ENCODE peak calls at places on chromosomes 7 and 10, in eight cellular contexts. One of them, this sample, is unnamed.

GRCh38 chr10:69278446-69278963 is at the start of gene HK1:
- DNase-seq in mesendoderm: peak; percentile 90
- DNase-seq in effector memory CD4-positive, alpha-beta T cell: no peak
- DNase-seq in lower lobe of right lung: no peak
- DNase-seq in stomach: no peak
- DNase-seq in CD8-positive, alpha-beta T cell: no peak
- DNase-seq in endothelial cell of umbilical vein: peak; percentile 53
- DNase-seq in GM23248: peak; percentile 0
- DNase-seq in this sample: no peak

GRCh38 chr7:14892961-14893360 is 9.6 kb downstream of the DGKB start:
- DNase-seq in mesendoderm: no peak
- DNase-seq in effector memory CD4-positive, alpha-beta T cell: no peak
- DNase-seq in lower lobe of right lung: no peak
- DNase-seq in stomach: no peak
- DNase-seq in CD8-positive, alpha-beta T cell: no peak
- DNase-seq in endothelial cell of umbilical vein: peak; percentile 4
- DNase-seq in GM23248: peak; percentile 31
- DNase-seq in this sample: no peak

GRCh38 chr10:100830728-100831110 is 82.0 kb upstream of the SLF2 start:
- DNase-seq in mesendoderm: no peak
- DNase-seq in effector memory CD4-positive, alpha-beta T cell: no peak
- DNase-seq in lower lobe of right lung: no peak
- DNase-seq in stomach: no peak
- DNase-seq in CD8-positive, alpha-beta T cell: no peak
- DNase-seq in endothelial cell of umbilical vein: no peak
- DNase-seq in GM23248: no peak
- DNase-seq in this sample: no peak

GRCh38 chr7:16918288-16918895 is 36.6 kb upstream of the AGR3 start:
- DNase-seq in mesendoderm: peak; percentile 52
- DNase-seq in effector memory CD4-positive, alpha-beta T cell: no peak
- DNase-seq in lower lobe of right lung: no peak
- DNase-seq in stomach: peak; percentile 32
- DNase-seq in CD8-positive, alpha-beta T cell: no peak
- DNase-seq in endothelial cell of umbilical vein: peak; percentile 58
- DNase-seq in GM23248: peak; percentile 65
- DNase-seq in this sample: no peak

GRCh38 chr7:80275192-80275605 is 140.6 kb downstream of the GNAI1 start:
- DNase-seq in mesendoderm: no peak
- DNase-seq in effector memory CD4-positive, alpha-beta T cell: no peak
- DNase-seq in lower lobe of right lung: no peak
- DNase-seq in stomach: no peak
- DNase-seq in CD8-positive, alpha-beta T cell: no peak
- DNase-seq in endothelial cell of umbilical vein: no peak
- DNase-seq in GM23248: no peak
- DNase-seq in this sample: no peak

GRCh38 chr7:90605055-90605454 is 8.9 kb downstream of the CDK14 start:
- DNase-seq in mesendoderm: no peak
- DNase-seq in effector memory CD4-positive, alpha-beta T cell: no peak
- DNase-seq in lower lobe of right lung: no peak
- DNase-seq in stomach: no peak
- DNase-seq in CD8-positive, alpha-beta T cell: no peak
- DNase-seq in endothelial cell of umbilical vein: no peak
- DNase-seq in GM23248: no peak
- DNase-seq in this sample: no peak

GRCh38 chr7:43808410-43808809 is 49.9 kb downstream of the BLVRA start:
- DNase-seq in mesendoderm: peak; percentile 80
- DNase-seq in effector memory CD4-positive, alpha-beta T cell: no peak
- DNase-seq in lower lobe of right lung: no peak
- DNase-seq in stomach: no peak
- DNase-seq in CD8-positive, alpha-beta T cell: peak; percentile 7
- DNase-seq in endothelial cell of umbilical vein: no peak
- DNase-seq in GM23248: no peak
- DNase-seq in this sample: no peak

GRCh38 chr7:36958094-36958718 is 233.9 kb upstream of the AOAH start:
- DNase-seq in mesendoderm: no peak
- DNase-seq in effector memory CD4-positive, alpha-beta T cell: no peak
- DNase-seq in lower lobe of right lung: no peak
- DNase-seq in stomach: no peak
- DNase-seq in CD8-positive, alpha-beta T cell: no peak
- DNase-seq in endothelial cell of umbilical vein: no peak
- DNase-seq in GM23248: no peak
- DNase-seq in this sample: no peak

GRCh38 chr10:43998021-43998809 is 349.5 kb upstream of the ZNF32 start:
- DNase-seq in mesendoderm: no peak
- DNase-seq in effector memory CD4-positive, alpha-beta T cell: no peak
- DNase-seq in lower lobe of right lung: no peak
- DNase-seq in stomach: no peak
- DNase-seq in CD8-positive, alpha-beta T cell: no peak
- DNase-seq in endothelial cell of umbilical vein: no peak
- DNase-seq in GM23248: peak; percentile 67
- DNase-seq in this sample: no peak

GRCh38 chr7:117706191-117706590 is 167.1 kb downstream of the CTTNBP2 start:
- DNase-seq in mesendoderm: no peak
- DNase-seq in effector memory CD4-positive, alpha-beta T cell: no peak
- DNase-seq in lower lobe of right lung: no peak
- DNase-seq in stomach: no peak
- DNase-seq in CD8-positive, alpha-beta T cell: no peak
- DNase-seq in endothelial cell of umbilical vein: no peak
- DNase-seq in GM23248: no peak
- DNase-seq in this sample: no peak

GRCh38 chr10:34905200-34905927 is 90.3 kb upstream of the PARD3 start:
- DNase-seq in mesendoderm: peak; percentile 40
- DNase-seq in effector memory CD4-positive, alpha-beta T cell: no peak
- DNase-seq in lower lobe of right lung: no peak
- DNase-seq in stomach: no peak
- DNase-seq in CD8-positive, alpha-beta T cell: no peak
- DNase-seq in endothelial cell of umbilical vein: no peak
- DNase-seq in GM23248: no peak
- DNase-seq in this sample: no peak

GRCh38 chr10:119898577-119898976 is 6.0 kb downstream of the SEC23IP start:
- DNase-seq in mesendoderm: no peak
- DNase-seq in effector memory CD4-positive, alpha-beta T cell: no peak
- DNase-seq in lower lobe of right lung: no peak
- DNase-seq in stomach: no peak
- DNase-seq in CD8-positive, alpha-beta T cell: no peak
- DNase-seq in endothelial cell of umbilical vein: no peak
- DNase-seq in GM23248: no peak
- DNase-seq in this sample: no peak

GRCh38 chr7:128938524-128939074 is 872 bp downstream of the IRF5 start:
- DNase-seq in mesendoderm: no peak
- DNase-seq in effector memory CD4-positive, alpha-beta T cell: no peak
- DNase-seq in lower lobe of right lung: peak; percentile 70
- DNase-seq in stomach: no peak
- DNase-seq in CD8-positive, alpha-beta T cell: no peak
- DNase-seq in endothelial cell of umbilical vein: no peak
- DNase-seq in GM23248: peak; percentile 22
- DNase-seq in this sample: no peak

GRCh38 chr7:73742753-73743641 is 4.4 kb upstream of the ABHD11 start:
- DNase-seq in mesendoderm: peak; percentile 99
- DNase-seq in effector memory CD4-positive, alpha-beta T cell: no peak
- DNase-seq in lower lobe of right lung: peak; percentile 96
- DNase-seq in stomach: peak; percentile 96
- DNase-seq in CD8-positive, alpha-beta T cell: no peak
- DNase-seq in endothelial cell of umbilical vein: no peak
- DNase-seq in GM23248: no peak
- DNase-seq in this sample: no peak

GRCh38 chr7:13774976-13775375 is 214.5 kb downstream of the ETV1 start:
- DNase-seq in mesendoderm: no peak
- DNase-seq in effector memory CD4-positive, alpha-beta T cell: no peak
- DNase-seq in lower lobe of right lung: no peak
- DNase-seq in stomach: no peak
- DNase-seq in CD8-positive, alpha-beta T cell: no peak
- DNase-seq in endothelial cell of umbilical vein: no peak
- DNase-seq in GM23248: peak; percentile 7
- DNase-seq in this sample: no peak

GRCh38 chr7:98138679-98139078 is 32.0 kb downstream of the LMTK2 start:
- DNase-seq in mesendoderm: no peak
- DNase-seq in effector memory CD4-positive, alpha-beta T cell: no peak
- DNase-seq in lower lobe of right lung: no peak
- DNase-seq in stomach: no peak
- DNase-seq in CD8-positive, alpha-beta T cell: no peak
- DNase-seq in endothelial cell of umbilical vein: no peak
- DNase-seq in GM23248: no peak
- DNase-seq in this sample: no peak

GRCh38 chr10:32692174-32692573 is 246.2 kb downstream of the CCDC7 start:
- DNase-seq in mesendoderm: no peak
- DNase-seq in effector memory CD4-positive, alpha-beta T cell: no peak
- DNase-seq in lower lobe of right lung: no peak
- DNase-seq in stomach: no peak
- DNase-seq in CD8-positive, alpha-beta T cell: no peak
- DNase-seq in endothelial cell of umbilical vein: no peak
- DNase-seq in GM23248: peak; percentile 86
- DNase-seq in this sample: no peak

DNA sequence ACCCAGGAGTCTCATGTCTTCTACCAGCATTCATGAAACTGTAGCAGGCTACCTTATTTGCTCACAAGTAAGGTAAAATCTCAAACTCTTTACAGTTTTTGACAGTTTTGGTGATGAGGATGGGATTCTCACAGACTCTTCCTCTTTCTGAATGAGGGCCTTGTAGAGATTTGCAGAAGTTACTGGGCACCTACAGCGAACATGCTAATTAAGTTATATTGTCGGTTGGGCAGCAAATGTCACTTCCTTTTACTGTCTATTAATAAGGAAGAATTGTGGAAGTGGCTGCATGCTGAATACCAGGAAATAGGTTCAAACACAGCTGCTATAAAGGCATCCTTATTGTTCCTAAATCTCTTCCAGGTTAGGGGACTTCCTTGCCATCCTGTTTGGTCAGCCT is 189.6 kb downstream of the DNAJC1 start:
- DNase-seq in mesendoderm: no peak
- DNase-seq in effector memory CD4-positive, alpha-beta T cell: no peak
- DNase-seq in lower lobe of right lung: no peak
- DNase-seq in stomach: no peak
- DNase-seq in CD8-positive, alpha-beta T cell: no peak
- DNase-seq in endothelial cell of umbilical vein: no peak
- DNase-seq in GM23248: no peak
- DNase-seq in this sample: no peak
- H3K4me3 ChIP-seq in mesendoderm: no peak overlapping the region
- H3K4me3 ChIP-seq in effector memory CD4-positive, alpha-beta T cell: no peak overlapping the region
- H3K4me3 ChIP-seq in lower lobe of right lung: no peak overlapping the region
- H3K4me3 ChIP-seq in stomach: no peak overlapping the region
- H3K4me3 ChIP-seq in CD8-positive, alpha-beta T cell: no peak overlapping the region
- H3K4me3 ChIP-seq in endothelial cell of umbilical vein: no peak overlapping the region
- H3K4me3 ChIP-seq in GM23248: no peak overlapping the region
- H3K4me3 ChIP-seq in this sample: no peak overlapping the region

GRCh38 chr7:157016024-157016351 is 5.5 kb upstream of the MNX1 start:
- DNase-seq in mesendoderm: peak; percentile 19
- DNase-seq in effector memory CD4-positive, alpha-beta T cell: no peak
- DNase-seq in lower lobe of right lung: no peak
- DNase-seq in stomach: no peak
- DNase-seq in CD8-positive, alpha-beta T cell: no peak
- DNase-seq in endothelial cell of umbilical vein: no peak
- DNase-seq in GM23248: no peak
- DNase-seq in this sample: no peak
- H3K27me3 ChIP-seq in mesendoderm: peaks cover 79% of the 10 kb centered on the region
- H3K27me3 ChIP-seq in effector memory CD4-positive, alpha-beta T cell: peaks cover 85% of the 10 kb centered on the region
- H3K27me3 ChIP-seq in lower lobe of right lung: peaks cover 98% of the 10 kb centered on the region
- H3K27me3 ChIP-seq in stomach: peaks cover 23% of the 10 kb centered on the region
- H3K27me3 ChIP-seq in CD8-positive, alpha-beta T cell: peaks cover 34% of the 10 kb centered on the region
- H3K27me3 ChIP-seq in endothelial cell of umbilical vein: peaks cover 98% of the 10 kb centered on the region
- H3K27me3 ChIP-seq in GM23248: peaks cover 100% of the 10 kb centered on the region
- H3K27me3 ChIP-seq in this sample: peaks cover 64% of the 10 kb centered on the region

GRCh38 chr7:130888468-130888867 is 154.5 kb upstream of the KLF14 start:
- DNase-seq in mesendoderm: no peak
- DNase-seq in effector memory CD4-positive, alpha-beta T cell: no peak
- DNase-seq in lower lobe of right lung: no peak
- DNase-seq in stomach: no peak
- DNase-seq in CD8-positive, alpha-beta T cell: no peak
- DNase-seq in endothelial cell of umbilical vein: no peak
- DNase-seq in GM23248: no peak
- DNase-seq in this sample: no peak

GRCh38 chr7:130893441-130893894 is 159.5 kb upstream of the KLF14 start:
- DNase-seq in mesendoderm: no peak
- DNase-seq in effector memory CD4-positive, alpha-beta T cell: no peak
- DNase-seq in lower lobe of right lung: no peak
- DNase-seq in stomach: no peak
- DNase-seq in CD8-positive, alpha-beta T cell: no peak
- DNase-seq in endothelial cell of umbilical vein: no peak
- DNase-seq in GM23248: peak; percentile 92
- DNase-seq in this sample: no peak

GRCh38 chr7:130890176-130891020 is 156.4 kb upstream of the KLF14 start:
- DNase-seq in mesendoderm: no peak
- DNase-seq in effector memory CD4-positive, alpha-beta T cell: no peak
- DNase-seq in lower lobe of right lung: no peak
- DNase-seq in stomach: no peak
- DNase-seq in CD8-positive, alpha-beta T cell: no peak
- DNase-seq in endothelial cell of umbilical vein: no peak
- DNase-seq in GM23248: peak; percentile 58
- DNase-seq in this sample: no peak

GRCh38 chr7:130894146-130895005 is 160.4 kb upstream of the KLF14 start:
- DNase-seq in mesendoderm: no peak
- DNase-seq in effector memory CD4-positive, alpha-beta T cell: no peak
- DNase-seq in lower lobe of right lung: peak; percentile 91
- DNase-seq in stomach: peak; percentile 73
- DNase-seq in CD8-positive, alpha-beta T cell: no peak
- DNase-seq in endothelial cell of umbilical vein: peak; percentile 54
- DNase-seq in GM23248: peak; percentile 84
- DNase-seq in this sample: no peak

GRCh38 chr7:130891254-130892094 is 157.5 kb upstream of the KLF14 start:
- DNase-seq in mesendoderm: no peak
- DNase-seq in effector memory CD4-positive, alpha-beta T cell: no peak
- DNase-seq in lower lobe of right lung: peak; percentile 68
- DNase-seq in stomach: peak; percentile 60
- DNase-seq in CD8-positive, alpha-beta T cell: no peak
- DNase-seq in endothelial cell of umbilical vein: peak; percentile 91
- DNase-seq in GM23248: peak; percentile 99
- DNase-seq in this sample: no peak
- H3K27ac ChIP-seq in mesendoderm: no peak overlapping the region
- H3K27ac ChIP-seq in effector memory CD4-positive, alpha-beta T cell: no peak overlapping the region
- H3K27ac ChIP-seq in lower lobe of right lung: peak overlapping the region; percentile 88
- H3K27ac ChIP-seq in stomach: peak overlapping the region; percentile 15
- H3K27ac ChIP-seq in CD8-positive, alpha-beta T cell: no peak overlapping the region
- H3K27ac ChIP-seq in endothelial cell of umbilical vein: peak overlapping the region; percentile 97
- H3K27ac ChIP-seq in GM23248: peak overlapping the region; percentile 99
- H3K27ac ChIP-seq in this sample: no peak overlapping the region

GRCh38 chr7:64626083-64626469 is 39.9 kb upstream of the ZNF107 start:
- DNase-seq in mesendoderm: no peak
- DNase-seq in effector memory CD4-positive, alpha-beta T cell: no peak
- DNase-seq in lower lobe of right lung: no peak
- DNase-seq in stomach: no peak
- DNase-seq in CD8-positive, alpha-beta T cell: no peak
- DNase-seq in endothelial cell of umbilical vein: no peak
- DNase-seq in GM23248: no peak
- DNase-seq in this sample: no peak

GRCh38 chr7:64626557-64626956 is 39.4 kb upstream of the ZNF107 start:
- DNase-seq in mesendoderm: no peak
- DNase-seq in effector memory CD4-positive, alpha-beta T cell: no peak
- DNase-seq in lower lobe of right lung: no peak
- DNase-seq in stomach: no peak
- DNase-seq in CD8-positive, alpha-beta T cell: no peak
- DNase-seq in endothelial cell of umbilical vein: no peak
- DNase-seq in GM23248: no peak
- DNase-seq in this sample: no peak

GRCh38 chr7:64628721-64629120 is 37.2 kb upstream of the ZNF107 start:
- DNase-seq in mesendoderm: no peak
- DNase-seq in effector memory CD4-positive, alpha-beta T cell: no peak
- DNase-seq in lower lobe of right lung: no peak
- DNase-seq in stomach: no peak
- DNase-seq in CD8-positive, alpha-beta T cell: no peak
- DNase-seq in endothelial cell of umbilical vein: no peak
- DNase-seq in GM23248: no peak
- DNase-seq in this sample: no peak

GRCh38 chr7:64628192-64628591 is 37.7 kb upstream of the ZNF107 start:
- DNase-seq in mesendoderm: no peak
- DNase-seq in effector memory CD4-positive, alpha-beta T cell: no peak
- DNase-seq in lower lobe of right lung: no peak
- DNase-seq in stomach: no peak
- DNase-seq in CD8-positive, alpha-beta T cell: no peak
- DNase-seq in endothelial cell of umbilical vein: no peak
- DNase-seq in GM23248: peak; percentile 23
- DNase-seq in this sample: no peak

GRCh38 chr7:64625114-64626082 is 40.5 kb upstream of the ZNF107 start:
- DNase-seq in mesendoderm: peak; percentile 21
- DNase-seq in effector memory CD4-positive, alpha-beta T cell: no peak
- DNase-seq in lower lobe of right lung: no peak
- DNase-seq in stomach: no peak
- DNase-seq in CD8-positive, alpha-beta T cell: no peak
- DNase-seq in endothelial cell of umbilical vein: no peak
- DNase-seq in GM23248: peak; percentile 10
- DNase-seq in this sample: peak; percentile 22
- H3K4me3 ChIP-seq in mesendoderm: no peak overlapping the region
- H3K4me3 ChIP-seq in effector memory CD4-positive, alpha-beta T cell: no peak overlapping the region
- H3K4me3 ChIP-seq in lower lobe of right lung: no peak overlapping the region
- H3K4me3 ChIP-seq in stomach: no peak overlapping the region
- H3K4me3 ChIP-seq in CD8-positive, alpha-beta T cell: no peak overlapping the region
- H3K4me3 ChIP-seq in endothelial cell of umbilical vein: no peak overlapping the region
- H3K4me3 ChIP-seq in GM23248: no peak overlapping the region
- H3K4me3 ChIP-seq in this sample: no peak overlapping the region